ENCODE peak calls at places on chromosomes 11 and 22, in four cellular contexts. One of them, this sample, is unnamed.

GRCh38 chr22:19879996-19880785 is 25.5 kb upstream of the GNB1L start:
- DNase-seq in ovary: peak; percentile 17
- DNase-seq in prostate gland: no peak
- DNase-seq in heart left ventricle: peak; percentile 55
- DNase-seq in this sample: peak; percentile 0

GRCh38 chr11:12723410-12724297 is 49.4 kb downstream of the TEAD1 start:
- DNase-seq in ovary: no peak
- DNase-seq in prostate gland: peak; percentile 81
- DNase-seq in heart left ventricle: no peak
- DNase-seq in this sample: peak; percentile 55

GRCh38 chr11:75867778-75868374 is 52.9 kb downstream of the UVRAG start:
- DNase-seq in ovary: peak; percentile 50
- DNase-seq in prostate gland: peak; percentile 53
- DNase-seq in heart left ventricle: no peak
- DNase-seq in this sample: peak; percentile 32

GRCh38 chr11:76769645-76770586 is 13.2 kb upstream of the TSKU start:
- DNase-seq in ovary: no peak
- DNase-seq in prostate gland: no peak
- DNase-seq in heart left ventricle: no peak
- DNase-seq in this sample: peak; percentile 88

GRCh38 chr11:66915046-66915832 is 42.9 kb downstream of the PC start:
- DNase-seq in ovary: no peak
- DNase-seq in prostate gland: no peak
- DNase-seq in heart left ventricle: no peak
- DNase-seq in this sample: no peak

GRCh38 chr22:17922925-17923898 is 101.1 kb downstream of the MICAL3 start:
- DNase-seq in ovary: no peak
- DNase-seq in prostate gland: no peak
- DNase-seq in heart left ventricle: no peak
- DNase-seq in this sample: peak; percentile 81

GRCh38 chr11:26947379-26947844 is 46.5 kb upstream of the FIBIN start:
- DNase-seq in ovary: peak; percentile 78
- DNase-seq in prostate gland: peak; percentile 43
- DNase-seq in heart left ventricle: no peak
- DNase-seq in this sample: peak; percentile 62

GRCh38 chr11:121117753-121118152 is 16.7 kb downstream of the TECTA start:
- DNase-seq in ovary: no peak
- DNase-seq in prostate gland: no peak
- DNase-seq in heart left ventricle: no peak
- DNase-seq in this sample: no peak

GRCh38 chr11:74138572-74138971 is 32.2 kb downstream of the C2CD3 start:
- DNase-seq in ovary: no peak
- DNase-seq in prostate gland: peak; percentile 89
- DNase-seq in heart left ventricle: no peak
- DNase-seq in this sample: peak; percentile 33

GRCh38 chr22:33022231-33022630 is 36.0 kb downstream of the SYN3 start:
- DNase-seq in ovary: no peak
- DNase-seq in prostate gland: no peak
- DNase-seq in heart left ventricle: no peak
- DNase-seq in this sample: no peak

GRCh38 chr11:34975482-34975881 is 59.1 kb downstream of the PDHX start:
- DNase-seq in ovary: no peak
- DNase-seq in prostate gland: no peak
- DNase-seq in heart left ventricle: no peak
- DNase-seq in this sample: no peak

GRCh38 chr11:114063149-114063828 is 3.8 kb downstream of the ZBTB16 start:
- DNase-seq in ovary: peak; percentile 57
- DNase-seq in prostate gland: no peak
- DNase-seq in heart left ventricle: no peak
- DNase-seq in this sample: no peak

GRCh38 chr11:121453589-121454299 is 977 bp upstream of the SORL1-AS1 start:
- DNase-seq in ovary: no peak
- DNase-seq in prostate gland: no peak
- DNase-seq in heart left ventricle: no peak
- DNase-seq in this sample: no peak

GRCh38 chr11:115194798-115195101 is 309.5 kb downstream of the CADM1 start:
- DNase-seq in ovary: no peak
- DNase-seq in prostate gland: no peak
- DNase-seq in heart left ventricle: no peak
- DNase-seq in this sample: no peak

GRCh38 chr11:65968600-65969482 is 7.3 kb downstream of the SART1 start:
- DNase-seq in ovary: no peak
- DNase-seq in prostate gland: no peak
- DNase-seq in heart left ventricle: no peak
- DNase-seq in this sample: no peak

GRCh38 chr11:14189874-14190273 is 169.1 kb downstream of the RRAS2 start:
- DNase-seq in ovary: peak; percentile 61
- DNase-seq in prostate gland: no peak
- DNase-seq in heart left ventricle: no peak
- DNase-seq in this sample: peak; percentile 24

GRCh38 chr11:46036969-46037368 is 84.3 kb downstream of the PHF21A start:
- DNase-seq in ovary: no peak
- DNase-seq in prostate gland: no peak
- DNase-seq in heart left ventricle: no peak
- DNase-seq in this sample: no peak

GRCh38 chr11:9264381-9265210 is 554 bp downstream of the DENND5A start:
- DNase-seq in ovary: peak; percentile 78
- DNase-seq in prostate gland: peak; percentile 19
- DNase-seq in heart left ventricle: peak; percentile 81
- DNase-seq in this sample: peak; percentile 27

GRCh38 chr11:30433831-30434230 is 110.9 kb downstream of the ARL14EP start:
- DNase-seq in ovary: no peak
- DNase-seq in prostate gland: no peak
- DNase-seq in heart left ventricle: no peak
- DNase-seq in this sample: no peak

GRCh38 chr11:18459634-18460033 is 4.0 kb downstream of the LDHAL6A start:
- DNase-seq in ovary: no peak
- DNase-seq in prostate gland: no peak
- DNase-seq in heart left ventricle: no peak
- DNase-seq in this sample: no peak

GRCh38 chr11:18457435-18457834 is 1.8 kb downstream of the LDHAL6A start:
- DNase-seq in ovary: no peak
- DNase-seq in prostate gland: no peak
- DNase-seq in heart left ventricle: no peak
- DNase-seq in this sample: no peak

GRCh38 chr11:18452927-18453326 is 2.7 kb upstream of the LDHAL6A start:
- DNase-seq in ovary: no peak
- DNase-seq in prostate gland: no peak
- DNase-seq in heart left ventricle: no peak
- DNase-seq in this sample: no peak

DNA sequence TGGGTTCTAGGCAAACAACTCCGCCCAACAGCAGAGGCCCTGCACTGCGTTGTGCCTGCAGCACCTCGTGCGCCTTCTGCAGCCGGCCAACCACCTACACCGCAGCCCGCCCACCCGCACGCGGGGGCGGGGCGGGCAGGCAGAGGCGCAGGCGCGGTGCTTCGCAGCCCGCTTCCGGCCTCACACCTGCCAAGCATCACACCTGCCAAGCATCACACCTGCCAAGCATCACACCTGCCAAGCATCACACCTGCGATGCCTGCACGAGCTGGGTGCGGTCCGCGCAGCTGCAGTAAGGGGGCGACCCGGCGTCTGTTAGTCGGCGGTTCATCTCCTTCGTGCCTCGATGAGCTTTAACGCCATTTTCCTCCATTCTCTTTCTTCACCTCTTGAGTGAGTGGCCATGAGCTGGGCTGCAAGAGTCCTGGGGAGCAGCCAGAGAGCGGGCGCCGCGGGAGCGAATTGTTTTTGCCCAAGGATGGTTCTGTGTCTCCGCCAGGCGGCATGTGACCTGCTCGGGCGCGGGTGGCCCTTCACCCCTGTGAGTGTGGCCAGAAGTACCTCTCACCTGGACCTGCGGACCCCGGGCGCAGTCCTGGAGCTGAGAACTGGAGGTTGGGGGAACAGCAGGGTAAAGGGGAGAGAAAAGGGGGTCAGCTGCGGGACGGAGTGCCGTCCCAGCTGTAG is at the start of gene LDHAL6A:
- DNase-seq in ovary: no peak
- DNase-seq in prostate gland: no peak
- DNase-seq in heart left ventricle: peak; percentile 60
- DNase-seq in this sample: no peak
- H3K4me1 ChIP-seq in ovary: no peaks in the 10 kb centered on the region
- H3K4me1 ChIP-seq in prostate gland: no peaks in the 10 kb centered on the region
- H3K4me1 ChIP-seq in heart left ventricle: no peaks in the 10 kb centered on the region
- H3K4me1 ChIP-seq in this sample: no peaks in the 10 kb centered on the region

GRCh38 chr22:45565171-45565570 is 62.5 kb downstream of the FBLN1 start:
- DNase-seq in ovary: no peak
- DNase-seq in prostate gland: no peak
- DNase-seq in heart left ventricle: no peak
- DNase-seq in this sample: no peak

GRCh38 chr22:45564349-45565030 is 61.8 kb downstream of the FBLN1 start:
- DNase-seq in ovary: no peak
- DNase-seq in prostate gland: no peak
- DNase-seq in heart left ventricle: no peak
- DNase-seq in this sample: no peak

GRCh38 chr22:45562537-45563361 is 60.1 kb downstream of the FBLN1 start:
- DNase-seq in ovary: no peak
- DNase-seq in prostate gland: no peak
- DNase-seq in heart left ventricle: no peak
- DNase-seq in this sample: no peak

GRCh38 chr22:45562102-45562501 is 59.4 kb downstream of the FBLN1 start:
- DNase-seq in ovary: no peak
- DNase-seq in prostate gland: no peak
- DNase-seq in heart left ventricle: no peak
- DNase-seq in this sample: no peak

GRCh38 chr22:45563362-45564040 is 60.8 kb downstream of the FBLN1 start:
- DNase-seq in ovary: no peak
- DNase-seq in prostate gland: no peak
- DNase-seq in heart left ventricle: no peak
- DNase-seq in this sample: no peak
- TF ChIP-seq POLR2A in ovary: no peak
- TF ChIP-seq POLR2A in prostate gland: no peak
- TF ChIP-seq POLR2A in heart left ventricle: no peak
- TF ChIP-seq POLR2A in this sample: no peak

DNA sequence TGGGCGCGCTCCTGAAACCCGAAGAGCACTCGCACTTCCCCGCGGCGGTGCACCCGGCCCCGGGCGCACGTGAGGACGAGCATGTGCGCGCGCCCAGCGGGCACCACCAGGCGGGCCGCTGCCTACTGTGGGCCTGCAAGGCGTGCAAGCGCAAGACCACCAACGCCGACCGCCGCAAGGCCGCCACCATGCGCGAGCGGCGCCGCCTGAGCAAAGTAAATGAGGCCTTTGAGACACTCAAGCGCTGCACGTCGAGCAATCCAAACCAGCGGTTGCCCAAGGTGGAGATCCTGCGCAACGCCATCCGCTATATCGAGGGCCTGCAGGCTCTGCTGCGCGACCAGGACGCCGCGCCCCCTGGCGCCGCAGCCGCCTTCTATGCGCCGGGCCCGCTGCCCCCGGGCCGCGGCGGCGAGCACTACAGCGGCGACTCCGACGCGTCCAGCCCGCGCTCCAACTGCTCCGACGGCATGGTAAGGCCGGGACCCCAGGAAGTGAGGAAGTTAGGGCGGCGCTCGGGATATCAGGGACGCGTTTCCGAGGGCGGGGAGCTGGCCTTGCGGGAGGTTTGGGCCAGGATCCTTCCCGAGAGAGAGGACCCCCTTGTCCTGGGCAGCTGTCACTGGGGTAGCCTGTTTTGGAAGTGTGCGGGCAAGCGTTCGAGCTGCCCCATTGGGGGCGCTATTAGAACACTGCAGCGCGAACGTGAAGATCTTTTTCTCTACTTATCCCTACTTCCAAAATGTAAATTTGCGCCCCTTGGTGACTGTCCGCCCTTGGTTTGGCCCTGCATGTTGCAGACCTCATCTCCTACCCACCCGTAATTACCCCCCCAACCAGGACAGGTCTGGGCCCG is 797 bp downstream of the MYOD1 start:
- DNase-seq in ovary: no peak
- DNase-seq in prostate gland: no peak
- DNase-seq in heart left ventricle: no peak
- DNase-seq in this sample: no peak
- H3K4me1 ChIP-seq in ovary: no peaks in the 10 kb centered on the region
- H3K4me1 ChIP-seq in prostate gland: peaks cover 3% of the 10 kb centered on the region
- H3K4me1 ChIP-seq in heart left ventricle: peaks cover 33% of the 10 kb centered on the region
- H3K4me1 ChIP-seq in this sample: peaks cover 15% of the 10 kb centered on the region

GRCh38 chr22:38707346-38707745 is 1.6 kb downstream of the GTPBP1 start:
- DNase-seq in ovary: no peak
- DNase-seq in prostate gland: peak; percentile 49
- DNase-seq in heart left ventricle: no peak
- DNase-seq in this sample: no peak
- TF ChIP-seq POLR2A in ovary: no peak
- TF ChIP-seq POLR2A in prostate gland: peak; percentile 69
- TF ChIP-seq POLR2A in heart left ventricle: no peak
- TF ChIP-seq POLR2A in this sample: no peak

GRCh38 chr22:46081036-46081830 is 69.1 kb upstream of the PPARA start:
- DNase-seq in ovary: no peak
- DNase-seq in prostate gland: no peak
- DNase-seq in heart left ventricle: peak; percentile 69
- DNase-seq in this sample: peak; percentile 2

GRCh38 chr22:46077669-46078099 is 72.6 kb upstream of the PPARA start:
- DNase-seq in ovary: no peak
- DNase-seq in prostate gland: no peak
- DNase-seq in heart left ventricle: peak; percentile 48
- DNase-seq in this sample: peak; percentile 1

GRCh38 chr22:46079861-46080821 is 70.2 kb upstream of the PPARA start:
- DNase-seq in ovary: peak; percentile 78
- DNase-seq in prostate gland: peak; percentile 79
- DNase-seq in heart left ventricle: peak; percentile 81
- DNase-seq in this sample: peak; percentile 29

GRCh38 chr22:46078241-46079092 is 71.9 kb upstream of the PPARA start:
- DNase-seq in ovary: peak; percentile 80
- DNase-seq in prostate gland: peak; percentile 91
- DNase-seq in heart left ventricle: peak; percentile 83
- DNase-seq in this sample: peak; percentile 41

GRCh38 chr22:46079093-46079860 is 71.0 kb upstream of the PPARA start:
- DNase-seq in ovary: no peak
- DNase-seq in prostate gland: no peak
- DNase-seq in heart left ventricle: peak; percentile 66
- DNase-seq in this sample: peak; percentile 2
- H3K4me1 ChIP-seq in ovary: peaks cover 12% of the 10 kb centered on the region
- H3K4me1 ChIP-seq in prostate gland: peaks cover 27% of the 10 kb centered on the region
- H3K4me1 ChIP-seq in heart left ventricle: peaks cover 98% of the 10 kb centered on the region
- H3K4me1 ChIP-seq in this sample: peaks cover 32% of the 10 kb centered on the region

GRCh38 chr11:126262216-126262615 is 6.5 kb downstream of the SRPRA start:
- DNase-seq in ovary: no peak
- DNase-seq in prostate gland: no peak
- DNase-seq in heart left ventricle: no peak
- DNase-seq in this sample: no peak
- TF ChIP-seq POLR2A in ovary: no peak
- TF ChIP-seq POLR2A in prostate gland: no peak
- TF ChIP-seq POLR2A in heart left ventricle: no peak
- TF ChIP-seq POLR2A in this sample: no peak

GRCh38 chr11:119691020-119691666 is 37.9 kb downstream of the NECTIN1 start:
- DNase-seq in ovary: no peak
- DNase-seq in prostate gland: no peak
- DNase-seq in heart left ventricle: no peak
- DNase-seq in this sample: no peak

GRCh38 chr11:119693253-119693815 is 35.7 kb downstream of the NECTIN1 start:
- DNase-seq in ovary: no peak
- DNase-seq in prostate gland: no peak
- DNase-seq in heart left ventricle: no peak
- DNase-seq in this sample: no peak

GRCh38 chr11:119692547-119692834 is 36.5 kb downstream of the NECTIN1 start:
- DNase-seq in ovary: no peak
- DNase-seq in prostate gland: no peak
- DNase-seq in heart left ventricle: no peak
- DNase-seq in this sample: no peak

GRCh38 chr11:119694334-119694733 is 34.7 kb downstream of the NECTIN1 start:
- DNase-seq in ovary: no peak
- DNase-seq in prostate gland: no peak
- DNase-seq in heart left ventricle: no peak
- DNase-seq in this sample: no peak

GRCh38 chr11:119691701-119692546 is 37.1 kb downstream of the NECTIN1 start:
- DNase-seq in ovary: no peak
- DNase-seq in prostate gland: peak; percentile 88
- DNase-seq in heart left ventricle: no peak
- DNase-seq in this sample: no peak
- H3K4me1 ChIP-seq in ovary: peaks cover 2% of the 10 kb centered on the region
- H3K4me1 ChIP-seq in prostate gland: peaks cover 7% of the 10 kb centered on the region
- H3K4me1 ChIP-seq in heart left ventricle: peaks cover 6% of the 10 kb centered on the region
- H3K4me1 ChIP-seq in this sample: no peaks in the 10 kb centered on the region